ENCODE peak calls at places on chromosome 10, in five cellular contexts. K is HCT116, J is K562, B is SK-N-SH, R is GM12878. X is an unnamed sample.

GRCh38 chr10:77633376-77633775 is 4.2 kb downstream of the KCNMA1 start:
- DNase-seq in K (no peak), J (no peak), B (no peak), R (no peak), X (no peak)

GRCh38 chr10:121168513-121169216 is 317.5 kb downstream of the WDR11 start:
- DNase-seq in K (peak), J (peak), B (no peak), R (no peak), X (peak)

GRCh38 chr10:132616170-132616994 is 78.8 kb downstream of the INPP5A start:
- DNase-seq in K (no peak), J (no peak), B (no peak), R (no peak), X (no peak)

GRCh38 chr10:35195361-35196306 is 69.0 kb downstream of the CREM start:
- DNase-seq in K (peak), J (peak), B (peak), R (peak), X (no peak)

GRCh38 chr10:75234017-75234682 is 1.6 kb downstream of the COMTD1 start:
- DNase-seq in K (peak), J (peak), B (peak), R (peak), X (peak)

GRCh38 chr10:47256753-47257336 is 43.2 kb upstream of the GDF10 start:
- DNase-seq in K (no peak), J (no peak), B (no peak), R (no peak), X (peak)

GRCh38 chr10:24483701-24484100 is 240.0 kb downstream of the ARHGAP21 start:
- DNase-seq in K (peak), J (no peak), B (no peak), R (no peak), X (peak)

GRCh38 chr10:29713450-29713849 is 78.7 kb upstream of the SVIL start:
- DNase-seq in K (no peak), J (no peak), B (no peak), R (no peak), X (no peak)

GRCh38 chr10:49625411-49625810 is 11.6 kb downstream of the CHAT start:
- DNase-seq in K (no peak), J (no peak), B (no peak), R (no peak), X (no peak)
- TF ChIP-seq JUND in K (no peak), J (no peak), B (no peak), R (no peak), X (no peak)

GRCh38 chr10:72243822-72244437 is 27.9 kb upstream of the ASCC1 start:
- DNase-seq in K (no peak), J (peak), B (no peak), R (no peak), X (no peak)
- TF ChIP-seq JUND in K (no peak), J (peak), B (no peak), R (no peak), X (no peak)

GRCh38 chr10:71103969-71104368 is 108.4 kb upstream of the UNC5B start:
- DNase-seq in K (no peak), J (no peak), B (no peak), R (no peak), X (no peak)
- TF ChIP-seq JUND in K (no peak), J (no peak), B (no peak), R (no peak), X (no peak)

GRCh38 chr10:124387078-124387874 is 31.4 kb downstream of the OAT start:
- DNase-seq in K (no peak), J (no peak), B (peak), R (no peak), X (no peak)

GRCh38 chr10:124384591-124385190 is 34.0 kb downstream of the OAT start:
- DNase-seq in K (no peak), J (no peak), B (peak), R (no peak), X (no peak)

GRCh38 chr10:124385627-124386185 is 33.0 kb downstream of the OAT start:
- DNase-seq in K (no peak), J (no peak), B (peak), R (no peak), X (no peak)

GRCh38 chr10:124388476-124388822 is 30.3 kb downstream of the OAT start:
- DNase-seq in K (no peak), J (no peak), B (no peak), R (no peak), X (no peak)

GRCh38 chr10:124386186-124387077 is 32.3 kb downstream of the OAT start:
- DNase-seq in K (no peak), J (no peak), B (peak), R (no peak), X (no peak)
- TF ChIP-seq JUND in K (no peak), J (no peak), B (no peak), R (no peak), X (no peak)